ENCODE peak calls at places on chromosomes 12 and 14, in seven cellular contexts. One of them, this sample, is unnamed.
A peak's percentile ranks its signal among the peaks of the same experiment; 100 is the strongest.

GRCh38 chr14:66070542-66071319 is 415.4 kb upstream of the CCDC196 start:
- DNase-seq in WTC11: peak; percentile 91
- DNase-seq in kidney tubule cell: peak; percentile 40
- DNase-seq in mesothelial cell of epicardium: peak; percentile 79
- DNase-seq in activated CD4-positive, alpha-beta T cell treated with anti-CD3 and anti-CD28 coated beads, Interleukin-2, amount 10 ng/mL, durations not matched to agents 7 days and 5 days: peak; percentile 73
- DNase-seq in stimulated activated CD4-positive, alpha-beta T cell treated with anti-CD3 and anti-CD28 coated beads, Interleukin-1b, Interleukin-23, amount 100 ng/mL, for 24 hours: peak; percentile 50
- DNase-seq in mucosa of descending colon: peak; percentile 76
- DNase-seq in this sample: peak; percentile 16

GRCh38 chr12:96434107-96434506 is 33.9 kb upstream of the CDK17 start:
- DNase-seq in activated CD4-positive, alpha-beta T cell treated with anti-CD3 and anti-CD28 coated beads, Interleukin-2, amount 10 ng/mL, durations not matched to agents 7 days and 5 days: peak; percentile 87
- DNase-seq in mucosa of descending colon: peak; percentile 60
- DNase-seq in kidney tubule cell: peak; percentile 38
- DNase-seq in WTC11: no peak
- DNase-seq in stimulated activated CD4-positive, alpha-beta T cell treated with anti-CD3 and anti-CD28 coated beads, Interleukin-1b, Interleukin-23, amount 100 ng/mL, for 24 hours: peak; percentile 37
- DNase-seq in mesothelial cell of epicardium: no peak
- DNase-seq in this sample: peak; percentile 58

GRCh38 chr12:50520345-50520744 is 15.6 kb downstream of the DIP2B start:
- DNase-seq in WTC11: no peak
- DNase-seq in mucosa of descending colon: no peak
- DNase-seq in mesothelial cell of epicardium: no peak
- DNase-seq in stimulated activated CD4-positive, alpha-beta T cell treated with anti-CD3 and anti-CD28 coated beads, Interleukin-1b, Interleukin-23, amount 100 ng/mL, for 24 hours: no peak
- DNase-seq in kidney tubule cell: no peak
- DNase-seq in activated CD4-positive, alpha-beta T cell treated with anti-CD3 and anti-CD28 coated beads, Interleukin-2, amount 10 ng/mL, durations not matched to agents 7 days and 5 days: no peak
- DNase-seq in this sample: no peak

GRCh38 chr12:28569698-28570411 is 379.6 kb downstream of the CCDC91 start:
- DNase-seq in WTC11: no peak
- DNase-seq in activated CD4-positive, alpha-beta T cell treated with anti-CD3 and anti-CD28 coated beads, Interleukin-2, amount 10 ng/mL, durations not matched to agents 7 days and 5 days: no peak
- DNase-seq in stimulated activated CD4-positive, alpha-beta T cell treated with anti-CD3 and anti-CD28 coated beads, Interleukin-1b, Interleukin-23, amount 100 ng/mL, for 24 hours: no peak
- DNase-seq in mucosa of descending colon: no peak
- DNase-seq in kidney tubule cell: peak; percentile 83
- DNase-seq in mesothelial cell of epicardium: no peak
- DNase-seq in this sample: peak; percentile 57

GRCh38 chr12:5688226-5688625 is 256.3 kb downstream of the NTF3 start:
- DNase-seq in kidney tubule cell: no peak
- DNase-seq in mucosa of descending colon: no peak
- DNase-seq in activated CD4-positive, alpha-beta T cell treated with anti-CD3 and anti-CD28 coated beads, Interleukin-2, amount 10 ng/mL, durations not matched to agents 7 days and 5 days: no peak
- DNase-seq in mesothelial cell of epicardium: no peak
- DNase-seq in WTC11: no peak
- DNase-seq in stimulated activated CD4-positive, alpha-beta T cell treated with anti-CD3 and anti-CD28 coated beads, Interleukin-1b, Interleukin-23, amount 100 ng/mL, for 24 hours: no peak
- DNase-seq in this sample: no peak

GRCh38 chr12:54258286-54258685 is 21.6 kb downstream of the CBX5 start:
- DNase-seq in mucosa of descending colon: no peak
- DNase-seq in activated CD4-positive, alpha-beta T cell treated with anti-CD3 and anti-CD28 coated beads, Interleukin-2, amount 10 ng/mL, durations not matched to agents 7 days and 5 days: no peak
- DNase-seq in mesothelial cell of epicardium: no peak
- DNase-seq in stimulated activated CD4-positive, alpha-beta T cell treated with anti-CD3 and anti-CD28 coated beads, Interleukin-1b, Interleukin-23, amount 100 ng/mL, for 24 hours: no peak
- DNase-seq in kidney tubule cell: peak; percentile 67
- DNase-seq in WTC11: no peak
- DNase-seq in this sample: no peak

GRCh38 chr12:62730649-62731377 is 204.1 kb downstream of the PPM1H start:
- DNase-seq in mesothelial cell of epicardium: no peak
- DNase-seq in stimulated activated CD4-positive, alpha-beta T cell treated with anti-CD3 and anti-CD28 coated beads, Interleukin-1b, Interleukin-23, amount 100 ng/mL, for 24 hours: no peak
- DNase-seq in kidney tubule cell: peak; percentile 79
- DNase-seq in mucosa of descending colon: no peak
- DNase-seq in activated CD4-positive, alpha-beta T cell treated with anti-CD3 and anti-CD28 coated beads, Interleukin-2, amount 10 ng/mL, durations not matched to agents 7 days and 5 days: no peak
- DNase-seq in WTC11: no peak
- DNase-seq in this sample: peak; percentile 56

GRCh38 chr14:44989497-44990440 is 27.8 kb downstream of the TOGARAM1 start:
- DNase-seq in kidney tubule cell: no peak
- DNase-seq in stimulated activated CD4-positive, alpha-beta T cell treated with anti-CD3 and anti-CD28 coated beads, Interleukin-1b, Interleukin-23, amount 100 ng/mL, for 24 hours: no peak
- DNase-seq in activated CD4-positive, alpha-beta T cell treated with anti-CD3 and anti-CD28 coated beads, Interleukin-2, amount 10 ng/mL, durations not matched to agents 7 days and 5 days: no peak
- DNase-seq in mucosa of descending colon: peak; percentile 16
- DNase-seq in WTC11: no peak
- DNase-seq in mesothelial cell of epicardium: no peak
- DNase-seq in this sample: no peak

GRCh38 chr14:80491131-80491530 is 279.8 kb upstream of the DIO2 start:
- DNase-seq in mesothelial cell of epicardium: no peak
- DNase-seq in stimulated activated CD4-positive, alpha-beta T cell treated with anti-CD3 and anti-CD28 coated beads, Interleukin-1b, Interleukin-23, amount 100 ng/mL, for 24 hours: no peak
- DNase-seq in kidney tubule cell: no peak
- DNase-seq in activated CD4-positive, alpha-beta T cell treated with anti-CD3 and anti-CD28 coated beads, Interleukin-2, amount 10 ng/mL, durations not matched to agents 7 days and 5 days: no peak
- DNase-seq in mucosa of descending colon: peak; percentile 51
- DNase-seq in WTC11: peak; percentile 20
- DNase-seq in this sample: no peak

GRCh38 chr12:6708968-6709394 is 8.4 kb upstream of the PIANP start:
- DNase-seq in mucosa of descending colon: no peak
- DNase-seq in stimulated activated CD4-positive, alpha-beta T cell treated with anti-CD3 and anti-CD28 coated beads, Interleukin-1b, Interleukin-23, amount 100 ng/mL, for 24 hours: no peak
- DNase-seq in WTC11: no peak
- DNase-seq in kidney tubule cell: no peak
- DNase-seq in activated CD4-positive, alpha-beta T cell treated with anti-CD3 and anti-CD28 coated beads, Interleukin-2, amount 10 ng/mL, durations not matched to agents 7 days and 5 days: peak; percentile 38
- DNase-seq in mesothelial cell of epicardium: no peak
- DNase-seq in this sample: no peak

GRCh38 chr12:127398026-127398715 is 868.8 kb upstream of the TMEM132C start:
- DNase-seq in WTC11: no peak
- DNase-seq in activated CD4-positive, alpha-beta T cell treated with anti-CD3 and anti-CD28 coated beads, Interleukin-2, amount 10 ng/mL, durations not matched to agents 7 days and 5 days: no peak
- DNase-seq in mesothelial cell of epicardium: no peak
- DNase-seq in kidney tubule cell: no peak
- DNase-seq in mucosa of descending colon: no peak
- DNase-seq in stimulated activated CD4-positive, alpha-beta T cell treated with anti-CD3 and anti-CD28 coated beads, Interleukin-1b, Interleukin-23, amount 100 ng/mL, for 24 hours: no peak
- DNase-seq in this sample: no peak

GRCh38 chr12:70270108-70270507 is 26.9 kb downstream of the CNOT2 start:
- DNase-seq in stimulated activated CD4-positive, alpha-beta T cell treated with anti-CD3 and anti-CD28 coated beads, Interleukin-1b, Interleukin-23, amount 100 ng/mL, for 24 hours: no peak
- DNase-seq in mesothelial cell of epicardium: no peak
- DNase-seq in mucosa of descending colon: no peak
- DNase-seq in activated CD4-positive, alpha-beta T cell treated with anti-CD3 and anti-CD28 coated beads, Interleukin-2, amount 10 ng/mL, durations not matched to agents 7 days and 5 days: no peak
- DNase-seq in kidney tubule cell: no peak
- DNase-seq in WTC11: no peak
- DNase-seq in this sample: no peak

GRCh38 chr14:63499701-63500250 is 43.4 kb downstream of the PPP2R5E start:
- DNase-seq in kidney tubule cell: no peak
- DNase-seq in mesothelial cell of epicardium: no peak
- DNase-seq in stimulated activated CD4-positive, alpha-beta T cell treated with anti-CD3 and anti-CD28 coated beads, Interleukin-1b, Interleukin-23, amount 100 ng/mL, for 24 hours: no peak
- DNase-seq in WTC11: no peak
- DNase-seq in activated CD4-positive, alpha-beta T cell treated with anti-CD3 and anti-CD28 coated beads, Interleukin-2, amount 10 ng/mL, durations not matched to agents 7 days and 5 days: no peak
- DNase-seq in mucosa of descending colon: no peak
- DNase-seq in this sample: peak; percentile 56

This sample was measured in bronchial epithelial cell.